ENCODE peak calls at places on chromosomes 13 and 19, in five cellular contexts. K is tibial nerve; R is right cardiac atrium; B is Peyer's patch; A is CD8-positive, alpha-beta memory T cell. T is an unnamed sample. For H3K4me1, the result is how much of the 10 kb centered on the place peaks cover.

GRCh38 chr13:31236211-31236786 is 36.5 kb downstream of the B3GLCT start:
- DNase-seq in K (peak), R (no peak), B (no peak), A (no peak), T (no peak)

GRCh38 chr19:46374526-46375475 is 27.9 kb downstream of the PPP5C start:
- DNase-seq in K (no peak), R (no peak), B (no peak), A (no peak), T (no peak)

GRCh38 chr13:31121327-31122140 is 40.2 kb downstream of the HSPH1 start:
- DNase-seq in K (peak), R (no peak), B (no peak), A (no peak), T (no peak)

GRCh38 chr13:20436505-20436904 is 89.2 kb downstream of the CRYL1 start:
- DNase-seq in K (no peak), R (no peak), B (no peak), A (no peak), T (no peak)

GRCh38 chr19:55447421-55448174 is 4.5 kb upstream of the SHISA7 start:
- DNase-seq in K (no peak), R (peak), B (no peak), A (no peak), T (no peak)

GRCh38 chr13:73717632-73718031 is 416.6 kb downstream of the KLF12 start:
- DNase-seq in K (no peak), R (no peak), B (no peak), A (no peak), T (no peak)

GRCh38 chr19:37979547-37980082 is 72.6 kb downstream of the SIPA1L3 start:
- DNase-seq in K (no peak), R (no peak), B (peak), A (no peak), T (no peak)

GRCh38 chr13:77429320-77430142 is 102.6 kb upstream of the MYCBP2 start:
- DNase-seq in K (no peak), R (no peak), B (no peak), A (no peak), T (no peak)

GRCh38 chr13:95440441-95441088 is 112.0 kb upstream of the CLDN10 start:
- DNase-seq in K (no peak), R (no peak), B (no peak), A (no peak), T (no peak)

GRCh38 chr13:66180806-66181205 is 1049.3 kb downstream of the PCDH9 start:
- DNase-seq in K (no peak), R (no peak), B (no peak), A (no peak), T (no peak)

GRCh38 chr19:16444273-16444597 is 27.5 kb downstream of the EPS15L1 start:
- DNase-seq in K (no peak), R (peak), B (no peak), A (no peak), T (no peak)

GRCh38 chr13:105087941-105088340 is 1447.5 kb downstream of the EFNB2 start:
- DNase-seq in K (no peak), R (no peak), B (no peak), A (no peak), T (no peak)

GRCh38 chr19:48926909-48927308 is 6.6 kb upstream of the DHDH start:
- DNase-seq in K (peak), R (peak), B (no peak), A (no peak), T (no peak)

GRCh38 chr13:48319458-48320395 is 16.2 kb downstream of the RB1 start:
- DNase-seq in K (no peak), R (peak), B (no peak), A (no peak), T (no peak)

GRCh38 chr19:4431808-4432674 is 25.6 kb downstream of the UBXN6 start:
- DNase-seq in K (no peak), R (peak), B (peak), A (no peak), T (no peak)

GRCh38 chr13:24341439-24341838 is 32.1 kb downstream of the C1QTNF9 start:
- DNase-seq in K (no peak), R (no peak), B (no peak), A (no peak), T (no peak)

GRCh38 chr19:50459638-50460037 is 16.7 kb upstream of the EMC10 start:
- DNase-seq in K (no peak), R (no peak), B (no peak), A (no peak), T (no peak)

GRCh38 chr13:102807699-102808098 is 8.8 kb downstream of the BIVM start:
- DNase-seq in K (no peak), R (no peak), B (no peak), A (no peak), T (no peak)

GRCh38 chr13:102800145-102801041 is 1.5 kb downstream of the BIVM start:
- DNase-seq in K (peak), R (peak), B (peak), A (peak), T (peak)

GRCh38 chr13:102805680-102806079 is 6.8 kb downstream of the BIVM start:
- DNase-seq in K (no peak), R (no peak), B (no peak), A (no peak), T (no peak)
- H3K4me1 ChIP-seq in K (under half), R (under half), B (under half), A (under half), T (under half)

DNA sequence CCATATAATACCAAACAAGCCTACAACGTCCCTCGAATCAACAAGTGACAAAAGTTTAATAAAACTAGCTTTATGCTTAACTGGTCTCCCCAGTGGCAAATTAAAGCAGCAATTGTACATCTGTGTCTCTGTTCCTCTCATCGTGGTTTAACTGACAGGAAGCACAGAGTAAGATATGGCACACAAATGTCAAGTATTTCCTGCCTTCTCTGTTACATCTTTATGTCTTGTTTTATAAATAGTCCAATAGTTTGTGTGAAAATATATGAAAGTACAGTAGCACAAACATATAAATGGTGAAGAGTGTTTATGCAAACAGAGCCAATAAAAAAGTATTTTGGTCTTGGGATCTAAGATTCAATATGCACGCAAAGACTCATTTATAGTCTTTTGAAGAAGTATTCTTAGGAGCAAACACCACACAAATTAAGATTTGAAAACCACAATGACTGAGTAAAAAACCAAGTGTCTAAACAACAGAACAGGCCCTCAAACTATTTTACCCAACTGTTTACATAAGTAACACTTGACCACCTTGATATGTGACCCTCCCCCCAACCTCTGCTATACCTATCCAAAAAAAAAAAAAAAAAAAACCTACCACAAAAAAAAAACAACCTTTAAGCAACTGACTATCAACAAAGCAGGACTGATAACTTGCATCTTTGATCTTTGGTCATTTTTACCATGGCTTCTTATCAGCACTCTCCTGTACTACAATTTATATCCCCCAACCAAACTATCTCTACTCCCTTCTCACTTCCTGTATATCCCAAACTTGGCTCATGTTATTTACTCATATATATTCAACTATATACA is 14.0 kb downstream of the ELF1 start:
- DNase-seq in K (no peak), R (no peak), B (no peak), A (no peak), T (no peak)
- H3K4me1 ChIP-seq in K (under half), R (under half), B (under half), A (half or more), T (half or more)

GRCh38 chr13:27523345-27524073 is 73.1 kb upstream of the MTIF3 start:
- DNase-seq in K (peak), R (no peak), B (no peak), A (no peak), T (no peak)
- H3K4me1 ChIP-seq in K (under half), R (under half), B (under half), A (under half), T (under half)

GRCh38 chr19:52274191-52274590 is 4.8 kb downstream of the ZNF766 start:
- DNase-seq in K (no peak), R (no peak), B (no peak), A (no peak), T (no peak)
- H3K4me1 ChIP-seq in K (under half), R (under half), B (under half), A (under half), T (under half)

GRCh38 chr13:39566216-39566869 is 36.6 kb downstream of the LHFPL6 start:
- DNase-seq in K (no peak), R (no peak), B (no peak), A (no peak), T (no peak)
- H3K4me1 ChIP-seq in K (under half), R (under half), B (under half), A (under half), T (under half)

DNA sequence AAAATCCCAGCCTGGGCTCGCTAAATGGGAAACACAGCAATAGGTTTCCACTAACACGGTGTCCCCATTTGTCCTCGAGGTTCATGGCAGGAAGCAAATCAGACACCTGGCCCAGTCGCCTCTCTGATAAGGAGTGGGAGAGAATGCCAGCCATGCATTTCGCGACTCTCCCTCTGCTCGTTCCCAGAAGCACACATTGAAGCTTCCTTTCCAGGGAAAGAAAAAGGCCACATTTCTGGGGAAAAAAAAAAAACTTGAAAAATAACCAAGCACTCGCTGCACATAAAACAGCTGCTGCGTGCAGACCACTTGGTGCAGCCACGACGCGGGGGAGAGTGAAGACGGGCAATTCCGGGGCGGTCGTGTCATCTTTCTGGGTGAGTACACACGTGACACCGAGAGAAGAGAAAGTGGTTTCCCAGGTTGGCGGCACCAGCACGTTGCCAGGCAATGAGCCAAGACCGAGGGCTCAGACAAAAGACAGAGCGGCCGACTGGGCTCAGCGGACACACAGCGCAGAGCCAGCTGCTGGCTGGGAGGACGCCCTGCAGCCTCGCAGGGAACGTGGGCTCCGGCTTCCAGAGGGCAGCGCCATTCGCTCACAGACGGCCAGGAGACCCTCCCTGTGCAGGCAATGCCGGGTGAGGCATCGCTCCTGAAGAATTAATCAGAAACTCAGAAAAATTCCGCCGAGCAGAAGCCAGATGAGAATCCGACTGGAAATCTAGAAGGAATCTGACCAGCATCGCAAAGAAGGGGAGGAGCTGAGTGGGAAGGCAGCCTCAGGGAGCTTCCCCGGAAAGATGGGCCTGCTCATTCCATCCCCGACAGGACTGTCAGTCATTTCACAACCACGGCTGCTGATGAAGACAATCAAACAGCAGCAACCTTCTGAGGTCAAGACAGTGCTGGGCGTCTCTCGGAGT is 83.2 kb upstream of the IRS2 start:
- DNase-seq in K (no peak), R (peak), B (peak), A (no peak), T (peak)
- H3K4me1 ChIP-seq in K (under half), R (under half), B (under half), A (under half), T (under half)

GRCh38 chr19:12790628-12791344 is 500 bp upstream of the JUNB start:
- DNase-seq in K (no peak), R (no peak), B (no peak), A (no peak), T (no peak)

GRCh38 chr19:12789904-12790619 is 1.2 kb upstream of the JUNB start:
- DNase-seq in K (peak), R (peak), B (peak), A (peak), T (peak)

GRCh38 chr19:12788682-12789097 is 2.6 kb upstream of the JUNB start:
- DNase-seq in K (peak), R (peak), B (peak), A (peak), T (no peak)

GRCh38 chr19:12788025-12788681 is 3.1 kb upstream of the JUNB start:
- DNase-seq in K (no peak), R (no peak), B (no peak), A (no peak), T (no peak)

DNA sequence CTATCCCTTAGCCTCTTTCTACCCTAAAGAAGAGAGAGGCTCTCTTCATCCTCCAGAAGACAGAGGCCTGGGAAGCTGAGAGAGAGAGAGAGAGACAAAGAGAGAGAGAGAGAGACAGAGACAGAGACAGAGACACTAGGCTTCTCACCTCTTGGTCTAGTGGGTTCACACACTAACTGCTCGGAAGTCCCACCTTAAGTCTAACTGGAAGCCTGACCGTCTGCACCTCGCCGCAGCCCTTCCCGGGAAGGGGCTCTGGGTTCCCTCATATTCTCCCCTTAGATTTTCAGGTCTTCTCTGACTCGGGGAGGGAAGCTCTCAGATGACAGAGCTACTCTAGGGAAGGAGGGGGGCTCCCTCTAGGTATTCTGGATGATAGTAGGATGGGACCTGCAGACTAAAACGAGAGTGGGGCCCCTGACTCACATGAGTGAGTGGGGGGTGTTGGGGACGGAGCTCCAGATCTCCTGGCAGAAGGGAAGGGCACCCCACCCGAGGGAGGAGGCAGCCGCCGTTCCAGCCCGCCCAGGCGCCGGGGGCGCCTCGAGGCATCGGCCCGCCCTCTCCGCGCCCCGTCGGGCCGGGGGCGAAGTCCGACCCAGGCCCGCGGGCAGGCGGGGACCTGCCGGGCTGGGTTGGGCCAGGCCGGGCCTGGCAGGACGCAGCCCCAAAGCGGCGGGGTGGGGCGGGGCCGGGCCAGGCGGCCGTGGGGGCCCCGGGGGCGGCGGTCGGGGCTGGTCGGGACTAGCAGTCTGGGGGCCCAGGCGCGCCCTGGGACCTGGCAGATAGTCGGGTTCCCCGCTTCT is 2.0 kb upstream of the JUNB start:
- DNase-seq in K (no peak), R (no peak), B (no peak), A (no peak), T (no peak)
- H3K4me1 ChIP-seq in K (under half), R (under half), B (under half), A (under half), T (under half)

GRCh38 chr19:18920400-18920799 is 885 bp downstream of the DDX49 start:
- DNase-seq in K (no peak), R (no peak), B (no peak), A (no peak), T (no peak)

GRCh38 chr19:18922228-18922985 is 2.9 kb downstream of the DDX49 start:
- DNase-seq in K (no peak), R (no peak), B (no peak), A (no peak), T (no peak)

GRCh38 chr19:18921593-18921992 is 2.1 kb downstream of the DDX49 start:
- DNase-seq in K (no peak), R (no peak), B (no peak), A (no peak), T (no peak)

GRCh38 chr19:18919895-18920204 is 335 bp downstream of the DDX49 start:
- DNase-seq in K (no peak), R (no peak), B (no peak), A (no peak), T (no peak)

DNA sequence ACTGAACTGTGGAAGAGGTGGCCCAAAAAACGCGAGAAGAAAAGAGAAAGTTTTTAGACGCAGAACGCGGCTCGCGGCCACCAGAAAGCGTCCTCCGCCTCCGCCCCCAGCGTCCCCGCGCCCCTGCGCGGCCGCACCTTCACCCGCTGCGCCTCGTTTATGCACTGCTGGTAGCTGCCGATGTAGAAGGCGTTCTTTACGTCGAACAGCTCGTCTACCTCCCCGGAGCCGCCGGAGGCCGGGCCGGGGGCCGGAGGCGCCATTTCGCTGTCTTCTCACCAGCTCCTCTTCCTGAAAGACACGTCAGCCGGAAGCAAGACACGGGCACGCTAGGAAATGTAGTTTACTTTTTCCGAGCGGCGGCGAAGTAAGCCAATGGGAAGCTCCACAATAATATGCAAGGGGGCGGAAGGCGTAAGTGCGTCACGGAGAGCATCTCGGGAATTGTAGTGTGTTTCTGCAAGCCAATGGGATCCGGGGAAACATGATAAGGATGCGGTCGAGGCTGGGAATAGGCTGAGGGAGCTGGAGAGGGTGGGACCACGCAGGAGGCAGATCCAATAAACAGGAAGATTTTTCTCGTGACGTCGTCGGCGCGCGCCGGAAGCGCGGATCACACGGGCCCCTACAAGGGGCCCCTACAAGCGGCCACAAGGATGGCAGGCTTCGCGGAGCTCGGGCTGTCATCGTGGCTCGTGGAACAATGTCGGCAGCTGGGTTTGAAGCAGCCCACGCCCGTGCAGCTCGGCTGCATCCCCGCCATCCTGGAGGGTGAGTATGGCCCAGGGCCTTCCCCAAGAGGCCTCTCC is at the start of the genes COPE and DDX49:
- DNase-seq in K (peak), R (peak), B (peak), A (peak), T (peak)
- H3K4me1 ChIP-seq in K (under half), R (under half), B (under half), A (under half), T (under half)

DNA sequence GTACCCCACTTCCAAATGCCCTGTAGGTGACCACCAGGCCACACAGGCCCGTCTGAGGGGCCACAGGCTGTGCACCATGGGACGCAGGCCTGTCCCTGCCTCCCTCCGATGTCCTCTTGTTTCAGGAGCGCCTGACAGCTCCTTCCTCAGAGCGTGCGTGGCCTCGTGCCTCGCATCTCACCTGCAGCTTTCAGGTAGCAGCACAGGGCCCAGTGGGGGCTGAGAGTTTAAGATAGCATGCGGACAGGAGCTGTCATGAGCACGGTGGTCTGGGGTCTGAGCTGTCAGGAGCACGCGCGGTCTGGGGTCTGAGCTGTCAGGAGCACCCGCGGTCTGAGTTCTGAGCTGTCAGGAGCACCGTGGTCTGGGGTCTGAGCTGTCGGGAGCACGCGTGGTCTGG is 40.1 kb downstream of the GAS6 start:
- DNase-seq in K (no peak), R (peak), B (no peak), A (no peak), T (no peak)
- H3K4me1 ChIP-seq in K (under half), R (under half), B (under half), A (under half), T (under half)

DNA sequence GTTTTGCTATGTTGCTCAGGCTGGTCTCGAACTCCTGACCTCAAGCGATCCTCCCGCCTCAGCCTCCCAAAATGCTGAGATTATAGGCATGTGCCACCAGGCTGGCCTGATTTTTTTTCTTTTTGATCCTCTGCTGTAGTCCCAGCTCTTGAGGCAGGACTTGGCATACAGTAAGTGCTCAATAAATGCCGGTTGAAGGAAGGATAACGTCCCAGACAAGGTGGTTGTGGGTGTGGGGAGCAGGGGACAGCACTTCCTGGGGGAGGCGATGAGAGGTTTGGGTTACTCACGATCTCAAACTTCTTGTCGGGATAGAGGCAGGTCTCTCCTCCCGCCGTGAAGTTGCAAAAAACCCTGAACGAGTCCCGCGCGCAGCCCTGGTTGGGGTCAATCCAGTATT is 29.7 kb upstream of the OLFM2 start:
- DNase-seq in K (no peak), R (no peak), B (no peak), A (no peak), T (no peak)
- H3K4me1 ChIP-seq in K (under half), R (under half), B (under half), A (under half), T (under half)

T was measured in CD8-positive, alpha-beta T cell.